ENCODE peak calls at places on chromosomes 6 and 20, in seven cellular contexts. One of them, this sample, is unnamed.

GRCh38 chr20:8020314-8021079 is 936 bp upstream of the TMX4 start:
- DNase-seq in K562: no peak
- DNase-seq in GM12892: no peak
- DNase-seq in GM12878: peak; percentile 85
- DNase-seq in SK-N-SH: no peak
- DNase-seq in H1: no peak
- DNase-seq in HepG2: peak; percentile 23
- DNase-seq in this sample: no peak

GRCh38 chr6:22146581-22147468 is 150.0 kb downstream of the PRL start:
- DNase-seq in GM12878: no peak
- DNase-seq in HepG2: no peak
- DNase-seq in SK-N-SH: peak; percentile 40
- DNase-seq in K562: no peak
- DNase-seq in GM12892: no peak
- DNase-seq in H1: no peak
- DNase-seq in this sample: no peak

GRCh38 chr6:9467746-9468145 is 947.1 kb downstream of the TFAP2A start:
- DNase-seq in HepG2: no peak
- DNase-seq in SK-N-SH: no peak
- DNase-seq in H1: no peak
- DNase-seq in GM12892: no peak
- DNase-seq in K562: no peak
- DNase-seq in GM12878: no peak
- DNase-seq in this sample: no peak

GRCh38 chr6:134238960-134239795 is 78.7 kb downstream of the SGK1 start:
- DNase-seq in K562: no peak
- DNase-seq in HepG2: no peak
- DNase-seq in GM12892: no peak
- DNase-seq in SK-N-SH: peak; percentile 74
- DNase-seq in GM12878: no peak
- DNase-seq in H1: no peak
- DNase-seq in this sample: no peak

GRCh38 chr6:16508959-16509358 is 252.3 kb downstream of the ATXN1 start:
- DNase-seq in GM12878: no peak
- DNase-seq in H1: no peak
- DNase-seq in HepG2: no peak
- DNase-seq in GM12892: no peak
- DNase-seq in SK-N-SH: no peak
- DNase-seq in K562: no peak
- DNase-seq in this sample: no peak

GRCh38 chr6:27837636-27838512 is 74.3 kb downstream of the OR2B2 start:
- DNase-seq in GM12878: peak; percentile 100
- DNase-seq in GM12892: peak; percentile 49
- DNase-seq in HepG2: peak; percentile 100
- DNase-seq in K562: peak; percentile 97
- DNase-seq in H1: peak; percentile 87
- DNase-seq in SK-N-SH: peak; percentile 84
- DNase-seq in this sample: peak; percentile 40

GRCh38 chr6:33769248-33769821 is 19.6 kb downstream of the LEMD2 start:
- DNase-seq in SK-N-SH: no peak
- DNase-seq in HepG2: no peak
- DNase-seq in K562: no peak
- DNase-seq in H1: no peak
- DNase-seq in GM12878: no peak
- DNase-seq in GM12892: no peak
- DNase-seq in this sample: no peak

GRCh38 chr6:64334646-64335045 is 699.0 kb downstream of the PHF3 start:
- DNase-seq in K562: no peak
- DNase-seq in GM12892: no peak
- DNase-seq in GM12878: no peak
- DNase-seq in H1: no peak
- DNase-seq in SK-N-SH: no peak
- DNase-seq in HepG2: no peak
- DNase-seq in this sample: no peak

GRCh38 chr6:129671442-129672344 is 38.3 kb downstream of the ARHGAP18 start:
- DNase-seq in H1: no peak
- DNase-seq in GM12892: peak; percentile 36
- DNase-seq in HepG2: peak; percentile 56
- DNase-seq in SK-N-SH: no peak
- DNase-seq in GM12878: peak; percentile 89
- DNase-seq in K562: peak; percentile 66
- DNase-seq in this sample: no peak

GRCh38 chr6:157184202-157185015 is 138.9 kb downstream of the TMEM242 start:
- DNase-seq in HepG2: peak; percentile 69
- DNase-seq in GM12878: no peak
- DNase-seq in K562: peak; percentile 88
- DNase-seq in GM12892: peak; percentile 56
- DNase-seq in H1: peak; percentile 87
- DNase-seq in SK-N-SH: peak; percentile 84
- DNase-seq in this sample: peak; percentile 41

GRCh38 chr6:129345890-129346289 is 364.1 kb downstream of the ARHGAP18 start:
- DNase-seq in HepG2: no peak
- DNase-seq in GM12878: no peak
- DNase-seq in H1: no peak
- DNase-seq in K562: no peak
- DNase-seq in SK-N-SH: no peak
- DNase-seq in GM12892: no peak
- DNase-seq in this sample: no peak

GRCh38 chr6:40352527-40353170 is 234.5 kb downstream of the LRFN2 start:
- DNase-seq in K562: no peak
- DNase-seq in GM12878: no peak
- DNase-seq in SK-N-SH: no peak
- DNase-seq in HepG2: no peak
- DNase-seq in H1: peak; percentile 22
- DNase-seq in GM12892: no peak
- DNase-seq in this sample: no peak

GRCh38 chr6:117481278-117481925 is 1.1 kb upstream of the DCBLD1 start:
- DNase-seq in GM12878: no peak
- DNase-seq in GM12892: no peak
- DNase-seq in HepG2: peak; percentile 84
- DNase-seq in SK-N-SH: no peak
- DNase-seq in H1: peak; percentile 51
- DNase-seq in K562: peak; percentile 30
- DNase-seq in this sample: no peak

GRCh38 chr6:22612241-22612640 is 42.9 kb downstream of the HDGFL1 start:
- DNase-seq in GM12878: no peak
- DNase-seq in K562: no peak
- DNase-seq in H1: no peak
- DNase-seq in GM12892: no peak
- DNase-seq in SK-N-SH: peak; percentile 39
- DNase-seq in HepG2: no peak
- DNase-seq in this sample: no peak

GRCh38 chr20:10466325-10466724 is 31.2 kb downstream of the SLX4IP start:
- DNase-seq in H1: no peak
- DNase-seq in HepG2: no peak
- DNase-seq in GM12892: no peak
- DNase-seq in GM12878: no peak
- DNase-seq in SK-N-SH: no peak
- DNase-seq in K562: no peak
- DNase-seq in this sample: no peak

GRCh38 chr6:165722022-165722421 is 59.0 kb upstream of the PDE10A start:
- DNase-seq in HepG2: no peak
- DNase-seq in H1: no peak
- DNase-seq in GM12878: no peak
- DNase-seq in SK-N-SH: no peak
- DNase-seq in GM12892: no peak
- DNase-seq in K562: no peak
- DNase-seq in this sample: no peak

GRCh38 chr20:38479596-38479995 is 7.0 kb downstream of the RALGAPB start:
- DNase-seq in HepG2: no peak
- DNase-seq in H1: no peak
- DNase-seq in K562: no peak
- DNase-seq in GM12878: no peak
- DNase-seq in SK-N-SH: no peak
- DNase-seq in GM12892: no peak
- DNase-seq in this sample: no peak

GRCh38 chr6:151070666-151071065 is 169.1 kb upstream of the AKAP12 start:
- DNase-seq in SK-N-SH: no peak
- DNase-seq in H1: no peak
- DNase-seq in K562: no peak
- DNase-seq in HepG2: peak; percentile 34
- DNase-seq in GM12892: no peak
- DNase-seq in GM12878: no peak
- DNase-seq in this sample: no peak

GRCh38 chr20:36802326-36803223 is 29.0 kb upstream of the DSN1 start:
- DNase-seq in GM12892: no peak
- DNase-seq in HepG2: no peak
- DNase-seq in K562: no peak
- DNase-seq in SK-N-SH: no peak
- DNase-seq in GM12878: no peak
- DNase-seq in H1: no peak
- DNase-seq in this sample: no peak

GRCh38 chr6:65558071-65558470 is 149.0 kb downstream of the EYS start:
- DNase-seq in GM12892: no peak
- DNase-seq in SK-N-SH: no peak
- DNase-seq in HepG2: no peak
- DNase-seq in GM12878: no peak
- DNase-seq in H1: no peak
- DNase-seq in K562: no peak
- DNase-seq in this sample: no peak

GRCh38 chr6:151493495-151494234 is at the start of gene CCDC170:
- DNase-seq in GM12878: no peak
- DNase-seq in GM12892: no peak
- DNase-seq in SK-N-SH: peak; percentile 69
- DNase-seq in K562: no peak
- DNase-seq in H1: peak; percentile 83
- DNase-seq in HepG2: peak; percentile 61
- DNase-seq in this sample: peak; percentile 23

GRCh38 chr6:23202207-23202606 is 632.8 kb downstream of the HDGFL1 start:
- DNase-seq in H1: no peak
- DNase-seq in K562: no peak
- DNase-seq in HepG2: no peak
- DNase-seq in GM12892: no peak
- DNase-seq in GM12878: no peak
- DNase-seq in SK-N-SH: no peak
- DNase-seq in this sample: no peak

GRCh38 chr6:90463359-90463758 is 123.5 kb downstream of the MAP3K7 start:
- DNase-seq in HepG2: no peak
- DNase-seq in SK-N-SH: no peak
- DNase-seq in GM12892: no peak
- DNase-seq in H1: no peak
- DNase-seq in GM12878: no peak
- DNase-seq in K562: no peak
- DNase-seq in this sample: no peak

GRCh38 chr6:84597238-84597875 is 167.0 kb downstream of the TBX18 start:
- DNase-seq in K562: no peak
- DNase-seq in GM12878: no peak
- DNase-seq in HepG2: no peak
- DNase-seq in SK-N-SH: no peak
- DNase-seq in GM12892: no peak
- DNase-seq in H1: no peak
- DNase-seq in this sample: no peak

GRCh38 chr6:7978736-7979135 is 68.1 kb upstream of the TXNDC5 start:
- DNase-seq in K562: no peak
- DNase-seq in SK-N-SH: no peak
- DNase-seq in GM12892: no peak
- DNase-seq in HepG2: no peak
- DNase-seq in H1: no peak
- DNase-seq in GM12878: no peak
- DNase-seq in this sample: no peak

GRCh38 chr6:146544783-146545182 is 1.1 kb downstream of the RAB32 start:
- DNase-seq in K562: no peak
- DNase-seq in GM12892: no peak
- DNase-seq in H1: no peak
- DNase-seq in GM12878: no peak
- DNase-seq in HepG2: no peak
- DNase-seq in SK-N-SH: no peak
- DNase-seq in this sample: no peak

DNA sequence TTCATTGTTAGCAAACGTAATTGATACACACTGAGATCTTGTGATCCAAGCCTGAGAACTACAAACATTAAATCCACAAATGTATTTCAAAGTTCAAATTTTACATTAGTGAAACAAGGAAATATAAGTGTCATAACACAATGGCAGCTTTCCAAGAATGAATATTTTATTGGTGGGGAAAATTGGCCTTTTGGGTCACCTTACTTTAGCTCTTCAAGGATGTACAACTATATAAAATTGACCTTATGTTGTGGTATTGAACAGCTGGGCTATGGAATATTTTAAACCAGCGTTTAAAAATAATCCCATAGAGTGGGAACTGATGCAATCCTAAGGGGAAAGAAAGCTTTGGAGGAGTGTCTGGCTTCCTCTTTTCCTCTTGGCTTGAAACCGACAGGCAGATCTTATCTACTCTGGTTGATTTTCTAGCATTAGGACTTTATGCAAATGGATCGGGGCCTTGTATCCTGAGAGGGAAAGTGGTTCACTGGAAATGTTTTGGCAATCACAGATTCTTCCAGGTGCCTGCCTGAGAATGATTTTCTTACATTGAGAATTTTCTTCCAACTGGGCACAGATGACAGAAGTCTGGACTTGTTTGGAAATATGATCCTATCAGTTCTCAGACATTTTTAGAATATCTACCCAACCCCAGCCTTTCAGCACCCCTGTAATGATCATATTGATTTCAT is 184.8 kb upstream of the ECI2 start:
- DNase-seq in GM12878: no peak
- DNase-seq in H1: no peak
- DNase-seq in SK-N-SH: no peak
- DNase-seq in K562: no peak
- DNase-seq in GM12892: no peak
- DNase-seq in HepG2: no peak
- DNase-seq in this sample: no peak
- TF ChIP-seq TAF1 in GM12878: no peak
- TF ChIP-seq TAF1 in H1: no peak
- TF ChIP-seq TAF1 in SK-N-SH: no peak
- TF ChIP-seq TAF1 in K562: no peak
- TF ChIP-seq TAF1 in GM12892: no peak
- TF ChIP-seq TAF1 in HepG2: no peak
- TF ChIP-seq TAF1 in this sample: no peak

GRCh38 chr6:109318328-109318876 is 63.9 kb downstream of the CD164 start:
- DNase-seq in HepG2: peak; percentile 78
- DNase-seq in SK-N-SH: no peak
- DNase-seq in GM12892: no peak
- DNase-seq in GM12878: no peak
- DNase-seq in K562: no peak
- DNase-seq in H1: no peak
- DNase-seq in this sample: no peak
- TF ChIP-seq POLR2AphosphoS5 in HepG2: no peak
- TF ChIP-seq POLR2AphosphoS5 in SK-N-SH: no peak
- TF ChIP-seq POLR2AphosphoS5 in GM12892: no peak
- TF ChIP-seq POLR2AphosphoS5 in GM12878: no peak
- TF ChIP-seq POLR2AphosphoS5 in K562: no peak
- TF ChIP-seq POLR2AphosphoS5 in H1: no peak
- TF ChIP-seq POLR2AphosphoS5 in this sample: no peak

GRCh38 chr20:32978009-32978335 is 26.3 kb downstream of the SUN5 start:
- DNase-seq in SK-N-SH: no peak
- DNase-seq in K562: no peak
- DNase-seq in GM12892: no peak
- DNase-seq in GM12878: no peak
- DNase-seq in HepG2: no peak
- DNase-seq in H1: no peak
- DNase-seq in this sample: no peak
- TF ChIP-seq TAF1 in SK-N-SH: no peak
- TF ChIP-seq TAF1 in K562: no peak
- TF ChIP-seq TAF1 in GM12892: no peak
- TF ChIP-seq TAF1 in GM12878: no peak
- TF ChIP-seq TAF1 in HepG2: no peak
- TF ChIP-seq TAF1 in H1: no peak
- TF ChIP-seq TAF1 in this sample: no peak

GRCh38 chr6:11218827-11219826 is 13.3 kb downstream of the NEDD9 start:
- DNase-seq in SK-N-SH: no peak
- DNase-seq in GM12878: no peak
- DNase-seq in K562: no peak
- DNase-seq in H1: no peak
- DNase-seq in HepG2: peak; percentile 99
- DNase-seq in GM12892: no peak
- DNase-seq in this sample: no peak
- TF ChIP-seq POLR2AphosphoS5 in SK-N-SH: no peak
- TF ChIP-seq POLR2AphosphoS5 in GM12878: no peak
- TF ChIP-seq POLR2AphosphoS5 in K562: no peak
- TF ChIP-seq POLR2AphosphoS5 in H1: no peak
- TF ChIP-seq POLR2AphosphoS5 in HepG2: peak; percentile 34
- TF ChIP-seq POLR2AphosphoS5 in GM12892: no peak
- TF ChIP-seq POLR2AphosphoS5 in this sample: no peak